ENCODE peak calls at places on chromosome 19, in seven cellular contexts. One of them, this sample, is unnamed.

GRCh38 chr19:29487432-29487831 is 38.4 kb upstream of the VSTM2B start:
- DNase-seq in endothelial cell of umbilical vein: no peak
- DNase-seq in HepG2: no peak
- DNase-seq in A549: no peak
- DNase-seq in H1: peak; percentile 24
- DNase-seq in WTC11: no peak
- DNase-seq in HCT116: no peak
- DNase-seq in this sample: peak; percentile 50

GRCh38 chr19:867855-868457 is 8.5 kb downstream of the CFD start:
- DNase-seq in H1: no peak
- DNase-seq in A549: no peak
- DNase-seq in HepG2: no peak
- DNase-seq in endothelial cell of umbilical vein: no peak
- DNase-seq in WTC11: no peak
- DNase-seq in HCT116: no peak
- DNase-seq in this sample: no peak

GRCh38 chr19:50331187-50332013 is 2.2 kb upstream of the KCNC3 start:
- DNase-seq in H1: peak; percentile 61
- DNase-seq in A549: no peak
- DNase-seq in HepG2: no peak
- DNase-seq in WTC11: peak; percentile 64
- DNase-seq in endothelial cell of umbilical vein: no peak
- DNase-seq in HCT116: no peak
- DNase-seq in this sample: no peak

GRCh38 chr19:12786950-12787349 is 4.3 kb upstream of the JUNB start:
- DNase-seq in HCT116: no peak
- DNase-seq in H1: no peak
- DNase-seq in endothelial cell of umbilical vein: no peak
- DNase-seq in WTC11: no peak
- DNase-seq in HepG2: no peak
- DNase-seq in A549: no peak
- DNase-seq in this sample: no peak

GRCh38 chr19:55584871-55585270 is 4.2 kb upstream of the ZNF579 start:
- DNase-seq in WTC11: no peak
- DNase-seq in A549: no peak
- DNase-seq in H1: no peak
- DNase-seq in endothelial cell of umbilical vein: no peak
- DNase-seq in HCT116: no peak
- DNase-seq in HepG2: no peak
- DNase-seq in this sample: no peak

GRCh38 chr19:8423821-8424223 is 10.7 kb downstream of the MARCHF2 start:
- DNase-seq in WTC11: no peak
- DNase-seq in HepG2: peak; percentile 93
- DNase-seq in H1: no peak
- DNase-seq in endothelial cell of umbilical vein: peak; percentile 96
- DNase-seq in A549: peak; percentile 67
- DNase-seq in HCT116: peak; percentile 85
- DNase-seq in this sample: peak; percentile 93

GRCh38 chr19:737591-738093 is 13.3 kb upstream of the MISP start:
- DNase-seq in endothelial cell of umbilical vein: peak; percentile 36
- DNase-seq in HCT116: no peak
- DNase-seq in HepG2: peak; percentile 41
- DNase-seq in H1: peak; percentile 95
- DNase-seq in WTC11: peak; percentile 87
- DNase-seq in A549: peak; percentile 55
- DNase-seq in this sample: peak; percentile 49

GRCh38 chr19:46766569-46767317 is 20.5 kb upstream of the STRN4 start:
- DNase-seq in HepG2: peak; percentile 53
- DNase-seq in A549: no peak
- DNase-seq in HCT116: no peak
- DNase-seq in H1: peak; percentile 84
- DNase-seq in WTC11: peak; percentile 78
- DNase-seq in endothelial cell of umbilical vein: peak; percentile 27
- DNase-seq in this sample: peak; percentile 89

GRCh38 chr19:17830567-17831418 is 9.5 kb upstream of the INSL3 start:
- DNase-seq in HepG2: no peak
- DNase-seq in A549: peak; percentile 89
- DNase-seq in WTC11: peak; percentile 98
- DNase-seq in HCT116: peak; percentile 91
- DNase-seq in endothelial cell of umbilical vein: peak; percentile 47
- DNase-seq in H1: peak; percentile 95
- DNase-seq in this sample: peak; percentile 39

GRCh38 chr19:49930483-49931011 is 1.2 kb upstream of the NUP62 start:
- DNase-seq in HepG2: no peak
- DNase-seq in WTC11: peak; percentile 68
- DNase-seq in HCT116: peak; percentile 38
- DNase-seq in H1: peak; percentile 67
- DNase-seq in A549: no peak
- DNase-seq in endothelial cell of umbilical vein: no peak
- DNase-seq in this sample: no peak

GRCh38 chr19:45768644-45769053 is 403 bp downstream of the SIX5 start:
- DNase-seq in A549: peak; percentile 65
- DNase-seq in WTC11: peak; percentile 61
- DNase-seq in HCT116: no peak
- DNase-seq in HepG2: no peak
- DNase-seq in endothelial cell of umbilical vein: no peak
- DNase-seq in H1: peak; percentile 67
- DNase-seq in this sample: peak; percentile 66

GRCh38 chr19:53518716-53519115 is 19.2 kb upstream of the ZNF331 start:
- DNase-seq in H1: no peak
- DNase-seq in HepG2: no peak
- DNase-seq in A549: no peak
- DNase-seq in WTC11: no peak
- DNase-seq in HCT116: no peak
- DNase-seq in endothelial cell of umbilical vein: no peak
- DNase-seq in this sample: no peak

GRCh38 chr19:10430505-10431253 is 10.3 kb downstream of the PDE4A start:
- DNase-seq in endothelial cell of umbilical vein: no peak
- DNase-seq in A549: no peak
- DNase-seq in HepG2: no peak
- DNase-seq in WTC11: peak; percentile 36
- DNase-seq in HCT116: no peak
- DNase-seq in H1: peak; percentile 61
- DNase-seq in this sample: peak; percentile 57

GRCh38 chr19:19866599-19867248 is 1.0 kb downstream of the ZNF253 start:
- DNase-seq in endothelial cell of umbilical vein: peak; percentile 12
- DNase-seq in HCT116: no peak
- DNase-seq in WTC11: peak; percentile 76
- DNase-seq in HepG2: peak; percentile 58
- DNase-seq in A549: no peak
- DNase-seq in H1: peak; percentile 83
- DNase-seq in this sample: peak; percentile 43

GRCh38 chr19:57099199-57099661 is 20.6 kb upstream of the USP29 start:
- DNase-seq in A549: peak; percentile 33
- DNase-seq in HCT116: peak; percentile 1
- DNase-seq in WTC11: peak; percentile 84
- DNase-seq in HepG2: peak; percentile 49
- DNase-seq in endothelial cell of umbilical vein: no peak
- DNase-seq in H1: peak; percentile 94
- DNase-seq in this sample: peak; percentile 57

GRCh38 chr19:55147408-55148251 is 1.4 kb downstream of the TNNT1 start:
- DNase-seq in endothelial cell of umbilical vein: no peak
- DNase-seq in A549: no peak
- DNase-seq in HepG2: no peak
- DNase-seq in HCT116: no peak
- DNase-seq in H1: peak; percentile 55
- DNase-seq in WTC11: peak; percentile 46
- DNase-seq in this sample: no peak

GRCh38 chr19:38660724-38661123 is 13.3 kb downstream of the ACTN4 start:
- DNase-seq in WTC11: no peak
- DNase-seq in HCT116: no peak
- DNase-seq in endothelial cell of umbilical vein: no peak
- DNase-seq in A549: no peak
- DNase-seq in H1: no peak
- DNase-seq in HepG2: no peak
- DNase-seq in this sample: no peak

GRCh38 chr19:38661166-38661565 is 13.7 kb downstream of the ACTN4 start:
- DNase-seq in HCT116: no peak
- DNase-seq in endothelial cell of umbilical vein: no peak
- DNase-seq in HepG2: no peak
- DNase-seq in A549: no peak
- DNase-seq in H1: no peak
- DNase-seq in WTC11: no peak
- DNase-seq in this sample: no peak

GRCh38 chr19:38657633-38658222 is 10.3 kb downstream of the ACTN4 start:
- DNase-seq in A549: peak; percentile 96
- DNase-seq in HepG2: no peak
- DNase-seq in endothelial cell of umbilical vein: peak; percentile 36
- DNase-seq in HCT116: peak; percentile 71
- DNase-seq in WTC11: no peak
- DNase-seq in H1: no peak
- DNase-seq in this sample: no peak

GRCh38 chr19:38656171-38656981 is 8.9 kb downstream of the ACTN4 start:
- DNase-seq in HCT116: no peak
- DNase-seq in H1: no peak
- DNase-seq in HepG2: peak; percentile 95
- DNase-seq in A549: no peak
- DNase-seq in endothelial cell of umbilical vein: no peak
- DNase-seq in WTC11: no peak
- DNase-seq in this sample: peak; percentile 61

GRCh38 chr19:38658462-38659306 is 11.2 kb downstream of the ACTN4 start:
- DNase-seq in A549: peak; percentile 99
- DNase-seq in HCT116: peak; percentile 83
- DNase-seq in endothelial cell of umbilical vein: peak; percentile 98
- DNase-seq in H1: no peak
- DNase-seq in HepG2: peak; percentile 95
- DNase-seq in WTC11: no peak
- DNase-seq in this sample: no peak
- TF ChIP-seq MAX in A549: peak; percentile 86
- TF ChIP-seq MAX in HCT116: no peak
- TF ChIP-seq MAX in endothelial cell of umbilical vein: no peak
- TF ChIP-seq MAX in H1: no peak
- TF ChIP-seq MAX in HepG2: peak; percentile 25
- TF ChIP-seq MAX in WTC11: no peak
- TF ChIP-seq MAX in this sample: no peak

GRCh38 chr19:35724560-35724959 is 6.8 kb downstream of the KMT2B start:
- DNase-seq in H1: no peak
- DNase-seq in HCT116: no peak
- DNase-seq in HepG2: no peak
- DNase-seq in endothelial cell of umbilical vein: no peak
- DNase-seq in A549: no peak
- DNase-seq in WTC11: no peak
- DNase-seq in this sample: no peak
- TF ChIP-seq MAX in H1: no peak
- TF ChIP-seq MAX in HCT116: no peak
- TF ChIP-seq MAX in HepG2: no peak
- TF ChIP-seq MAX in endothelial cell of umbilical vein: no peak
- TF ChIP-seq MAX in A549: no peak
- TF ChIP-seq MAX in WTC11: no peak
- TF ChIP-seq MAX in this sample: no peak

GRCh38 chr19:38707512-38708114 is 36.7 kb downstream of the CAPN12 start:
- DNase-seq in endothelial cell of umbilical vein: peak; percentile 91
- DNase-seq in WTC11: no peak
- DNase-seq in HepG2: peak; percentile 48
- DNase-seq in H1: no peak
- DNase-seq in A549: no peak
- DNase-seq in HCT116: no peak
- DNase-seq in this sample: no peak
- TF ChIP-seq MAX in endothelial cell of umbilical vein: no peak
- TF ChIP-seq MAX in WTC11: no peak
- TF ChIP-seq MAX in HepG2: no peak
- TF ChIP-seq MAX in H1: no peak
- TF ChIP-seq MAX in A549: peak; percentile 12
- TF ChIP-seq MAX in HCT116: no peak
- TF ChIP-seq MAX in this sample: no peak

GRCh38 chr19:48680436-48681126 is 7.8 kb upstream of the NTN5 start:
- DNase-seq in H1: no peak
- DNase-seq in HepG2: no peak
- DNase-seq in endothelial cell of umbilical vein: no peak
- DNase-seq in A549: no peak
- DNase-seq in WTC11: no peak
- DNase-seq in HCT116: no peak
- DNase-seq in this sample: peak; percentile 50
- TF ChIP-seq MAX in H1: no peak
- TF ChIP-seq MAX in HepG2: peak; percentile 39
- TF ChIP-seq MAX in endothelial cell of umbilical vein: no peak
- TF ChIP-seq MAX in A549: no peak
- TF ChIP-seq MAX in WTC11: no peak
- TF ChIP-seq MAX in HCT116: no peak
- TF ChIP-seq MAX in this sample: no peak

GRCh38 chr19:15717781-15718180 is 10.0 kb upstream of the OR10H2 start:
- DNase-seq in H1: no peak
- DNase-seq in HCT116: no peak
- DNase-seq in endothelial cell of umbilical vein: no peak
- DNase-seq in WTC11: no peak
- DNase-seq in HepG2: no peak
- DNase-seq in A549: no peak
- DNase-seq in this sample: peak; percentile 17

GRCh38 chr19:15715642-15716041 is 12.2 kb upstream of the OR10H2 start:
- DNase-seq in HCT116: no peak
- DNase-seq in H1: no peak
- DNase-seq in HepG2: no peak
- DNase-seq in endothelial cell of umbilical vein: no peak
- DNase-seq in A549: no peak
- DNase-seq in WTC11: no peak
- DNase-seq in this sample: no peak

GRCh38 chr19:15714638-15715037 is 13.2 kb upstream of the OR10H2 start:
- DNase-seq in A549: no peak
- DNase-seq in WTC11: no peak
- DNase-seq in endothelial cell of umbilical vein: no peak
- DNase-seq in HCT116: no peak
- DNase-seq in HepG2: no peak
- DNase-seq in H1: no peak
- DNase-seq in this sample: no peak
- TF ChIP-seq MAX in A549: no peak
- TF ChIP-seq MAX in WTC11: no peak
- TF ChIP-seq MAX in endothelial cell of umbilical vein: no peak
- TF ChIP-seq MAX in HCT116: no peak
- TF ChIP-seq MAX in HepG2: no peak
- TF ChIP-seq MAX in H1: no peak
- TF ChIP-seq MAX in this sample: no peak

GRCh38 chr19:32418155-32418554 is 12.6 kb downstream of the DPY19L3 start:
- DNase-seq in WTC11: no peak
- DNase-seq in A549: no peak
- DNase-seq in HepG2: no peak
- DNase-seq in HCT116: no peak
- DNase-seq in H1: no peak
- DNase-seq in endothelial cell of umbilical vein: no peak
- DNase-seq in this sample: no peak

GRCh38 chr19:32416749-32417469 is 11.3 kb downstream of the DPY19L3 start:
- DNase-seq in endothelial cell of umbilical vein: no peak
- DNase-seq in WTC11: no peak
- DNase-seq in HCT116: no peak
- DNase-seq in H1: no peak
- DNase-seq in A549: no peak
- DNase-seq in HepG2: no peak
- DNase-seq in this sample: no peak

GRCh38 chr19:32421589-32422361 is 16.2 kb downstream of the DPY19L3 start:
- DNase-seq in WTC11: no peak
- DNase-seq in HepG2: no peak
- DNase-seq in H1: no peak
- DNase-seq in endothelial cell of umbilical vein: peak; percentile 59
- DNase-seq in HCT116: no peak
- DNase-seq in A549: no peak
- DNase-seq in this sample: peak; percentile 89

DNA sequence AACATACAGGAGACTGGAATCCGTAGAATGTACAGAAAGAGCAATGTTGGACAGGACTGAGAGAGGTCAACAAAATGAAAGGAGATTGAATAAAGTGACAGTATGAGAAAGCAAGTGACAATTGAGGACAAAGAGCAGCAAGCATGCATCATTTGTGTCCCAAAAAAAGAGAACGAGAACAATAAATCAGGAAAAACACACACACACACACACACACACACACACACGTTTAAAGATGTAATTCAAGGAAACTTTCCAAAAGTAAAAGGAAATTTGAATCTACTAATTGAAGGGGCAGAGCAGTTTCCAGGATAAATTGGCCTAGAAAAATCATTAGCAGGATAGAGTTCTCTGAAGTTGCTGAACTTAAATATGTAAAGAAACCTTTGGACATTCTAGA is 16.9 kb downstream of the DPY19L3 start:
- DNase-seq in HCT116: no peak
- DNase-seq in A549: no peak
- DNase-seq in H1: no peak
- DNase-seq in WTC11: no peak
- DNase-seq in endothelial cell of umbilical vein: no peak
- DNase-seq in HepG2: no peak
- DNase-seq in this sample: no peak
- TF ChIP-seq MAX in HCT116: no peak
- TF ChIP-seq MAX in A549: no peak
- TF ChIP-seq MAX in H1: no peak
- TF ChIP-seq MAX in WTC11: no peak
- TF ChIP-seq MAX in endothelial cell of umbilical vein: no peak
- TF ChIP-seq MAX in HepG2: no peak
- TF ChIP-seq MAX in this sample: no peak

This sample was measured in NB4.